ENCODE peak calls at places on chromosomes 3 and 15, in nine cellular contexts. S is fibroblast of pulmonary artery, N is Calu3, Y is GM10248, P is spleen, R is AG04450, I is cardiac fibroblast, C is lung, V is OCI-LY7. H is an unnamed sample.

GRCh38 chr3:106631378-106632083 is 745.7 kb upstream of the CCDC54 start:
- DNase-seq in S (no peak), P (no peak), I (no peak), Y (no peak), C (peak), V (no peak), N (no peak), R (no peak), H (no peak)

GRCh38 chr3:12984023-12984823 is 89.0 kb downstream of the IQSEC1 start:
- DNase-seq in V (peak), Y (peak), R (no peak), I (peak), S (peak), P (no peak), N (peak), C (peak), H (no peak)

GRCh38 chr15:70584838-70585706 is 178.3 kb downstream of the UACA start:
- DNase-seq in N (peak), Y (no peak), P (peak), S (no peak), V (no peak), R (no peak), I (no peak), C (no peak), H (no peak)

GRCh38 chr3:36843065-36844051 is 79.0 kb upstream of the DCLK3 start:
- DNase-seq in C (no peak), N (peak), P (no peak), I (peak), Y (peak), S (peak), V (peak), R (no peak), H (no peak)

GRCh38 chr3:55247666-55248065 is 239.4 kb downstream of the WNT5A start:
- DNase-seq in R (no peak), I (no peak), N (no peak), V (no peak), P (no peak), Y (no peak), S (no peak), C (no peak), H (no peak)

GRCh38 chr15:69064649-69065048 is 50.2 kb downstream of the NOX5 start:
- DNase-seq in C (no peak), P (no peak), I (no peak), R (no peak), N (no peak), Y (no peak), S (no peak), V (no peak), H (no peak)

GRCh38 chr15:82649226-82649999 is 2.2 kb upstream of the CPEB1 start:
- DNase-seq in R (no peak), Y (no peak), N (no peak), P (no peak), C (no peak), S (no peak), I (no peak), V (no peak), H (no peak)

GRCh38 chr3:194204036-194204792 is 68.3 kb downstream of the HES1 start:
- DNase-seq in N (peak), S (no peak), V (no peak), I (no peak), Y (peak), R (no peak), C (no peak), P (no peak), H (no peak)

GRCh38 chr3:43867673-43868072 is 176.9 kb downstream of the ABHD5 start:
- DNase-seq in I (peak), V (no peak), S (peak), P (peak), R (peak), C (no peak), N (no peak), Y (no peak), H (peak)

GRCh38 chr15:31510003-31510402 is 183.4 kb downstream of the KLF13 start:
- DNase-seq in V (no peak), S (no peak), N (no peak), P (no peak), C (peak), I (no peak), Y (no peak), R (no peak), H (no peak)

GRCh38 chr3:38046821-38047220 is 7.8 kb downstream of the DLEC1 start:
- DNase-seq in Y (no peak), S (no peak), R (no peak), I (no peak), V (no peak), P (no peak), N (no peak), C (no peak), H (no peak)

GRCh38 chr3:122760457-122761271 is 33.0 kb downstream of the HSPBAP1 start:
- DNase-seq in R (no peak), N (peak), S (peak), I (peak), P (no peak), V (no peak), C (no peak), Y (no peak), H (no peak)

GRCh38 chr15:67501177-67501835 is 19.6 kb upstream of the C15orf61 start:
- DNase-seq in N (no peak), P (no peak), V (peak), S (peak), I (peak), Y (peak), R (no peak), C (no peak), H (no peak)

GRCh38 chr3:103499132-103499885 is 1064.5 kb downstream of the ZPLD1 start:
- DNase-seq in V (no peak), R (peak), Y (no peak), P (no peak), S (peak), N (no peak), C (no peak), I (peak), H (peak)

GRCh38 chr15:61736792-61737191 is 323.5 kb downstream of the VPS13C start:
- DNase-seq in I (no peak), C (no peak), S (no peak), V (peak), N (no peak), R (no peak), Y (no peak), P (no peak), H (no peak)

GRCh38 chr3:141448606-141449216 is 38.1 kb upstream of the RASA2 start:
- DNase-seq in C (no peak), P (no peak), V (no peak), N (no peak), Y (no peak), I (peak), S (peak), R (no peak), H (no peak)

GRCh38 chr15:77685082-77685815 is 52.5 kb upstream of the LINGO1 start:
- DNase-seq in V (no peak), S (no peak), I (no peak), R (no peak), Y (no peak), C (no peak), P (no peak), N (no peak), H (no peak)

GRCh38 chr15:60328852-60329443 is 68.8 kb downstream of the ANXA2 start:
- DNase-seq in R (no peak), V (peak), S (peak), C (no peak), Y (no peak), I (peak), N (peak), P (no peak), H (no peak)

GRCh38 chr15:61034793-61035710 is 194.1 kb downstream of the RORA start:
- DNase-seq in R (no peak), S (peak), V (no peak), C (no peak), I (peak), Y (no peak), N (no peak), P (no peak), H (no peak)

GRCh38 chr3:189169728-189170127 is 2.0 kb upstream of the TPRG1 start:
- DNase-seq in R (no peak), I (no peak), C (peak), P (no peak), Y (no peak), N (no peak), S (no peak), V (peak), H (no peak)
- TF ChIP-seq CTCF in R (peak), I (peak), C (no peak), P (no peak), Y (no peak), N (no peak), S (no peak), V (peak), H (no peak)

GRCh38 chr3:119323401-119324107 is 29.4 kb downstream of the ARHGAP31 start:
- DNase-seq in C (no peak), Y (no peak), V (no peak), I (peak), S (no peak), N (peak), R (no peak), P (peak), H (no peak)

GRCh38 chr3:119319311-119319710 is 25.1 kb downstream of the ARHGAP31 start:
- DNase-seq in S (no peak), P (no peak), R (no peak), C (no peak), I (no peak), V (no peak), N (no peak), Y (no peak), H (no peak)

GRCh38 chr3:119324899-119325298 is 30.7 kb downstream of the ARHGAP31 start:
- DNase-seq in Y (no peak), C (no peak), I (no peak), S (no peak), V (no peak), P (no peak), R (no peak), N (no peak), H (no peak)

GRCh38 chr3:119322021-119322522 is 27.9 kb downstream of the ARHGAP31 start:
- DNase-seq in Y (no peak), R (no peak), N (no peak), V (no peak), S (peak), I (peak), P (no peak), C (no peak), H (no peak)

DNA sequence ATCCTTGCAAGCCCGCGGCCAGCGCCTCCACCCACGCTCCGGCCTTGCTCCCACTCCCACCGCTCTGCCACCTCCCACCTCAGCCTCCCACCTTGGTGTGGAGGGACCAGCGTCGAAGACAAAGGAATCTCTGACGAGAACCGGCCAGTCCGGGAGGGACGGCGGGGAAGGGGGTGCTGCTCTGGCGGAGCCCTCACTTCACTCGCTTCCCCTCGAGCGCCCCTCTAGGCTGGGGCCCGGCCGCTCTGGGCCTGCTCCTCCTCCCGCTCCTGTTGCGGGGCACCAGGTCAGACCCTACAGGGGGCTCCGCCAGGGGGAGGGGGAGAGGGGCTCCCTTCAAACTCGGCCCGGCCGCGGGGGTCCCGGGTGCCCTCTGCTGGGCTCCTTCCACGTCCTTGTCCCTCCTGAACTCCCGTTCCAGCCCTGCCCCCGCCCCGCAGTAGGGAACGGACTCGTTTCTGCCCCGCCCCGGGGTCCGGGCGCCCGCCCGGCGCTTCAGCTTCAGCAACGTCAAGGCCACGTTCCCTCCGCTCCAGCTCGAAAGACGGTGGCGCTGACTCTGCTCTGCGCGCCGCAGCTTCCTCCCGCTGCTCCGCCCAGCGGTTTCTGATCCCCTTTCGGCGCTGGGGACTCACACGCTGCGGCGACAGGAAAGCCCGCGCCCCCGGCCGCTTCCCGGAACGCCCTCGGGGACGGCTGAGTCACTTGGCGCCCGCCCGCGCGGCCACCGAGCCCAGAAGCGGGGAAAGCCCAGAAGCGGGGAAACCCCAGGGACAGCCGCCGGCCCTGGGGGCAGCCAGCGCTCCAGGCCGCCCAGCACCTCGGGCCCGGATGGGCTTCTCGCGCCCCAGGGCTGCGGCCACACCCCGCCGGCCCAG is 28.6 kb downstream of the ARHGAP31 start:
- DNase-seq in P (peak), C (peak), N (peak), S (peak), Y (peak), R (no peak), I (peak), V (peak), H (no peak)
- TF ChIP-seq CTCF in P (no peak), C (no peak), N (no peak), S (no peak), Y (no peak), R (no peak), I (no peak), V (no peak), H (peak)

GRCh38 chr3:42438193-42438592 is 27.8 kb upstream of the LYZL4 start:
- DNase-seq in I (no peak), V (no peak), P (no peak), Y (no peak), R (no peak), N (no peak), C (no peak), S (no peak), H (no peak)

GRCh38 chr3:42431099-42431498 is 20.7 kb upstream of the LYZL4 start:
- DNase-seq in C (no peak), S (no peak), Y (no peak), N (no peak), I (no peak), R (no peak), V (no peak), P (no peak), H (no peak)

GRCh38 chr3:42428830-42429229 is 18.4 kb upstream of the LYZL4 start:
- DNase-seq in S (no peak), I (no peak), C (no peak), V (no peak), N (no peak), Y (no peak), P (no peak), R (no peak), H (no peak)

DNA sequence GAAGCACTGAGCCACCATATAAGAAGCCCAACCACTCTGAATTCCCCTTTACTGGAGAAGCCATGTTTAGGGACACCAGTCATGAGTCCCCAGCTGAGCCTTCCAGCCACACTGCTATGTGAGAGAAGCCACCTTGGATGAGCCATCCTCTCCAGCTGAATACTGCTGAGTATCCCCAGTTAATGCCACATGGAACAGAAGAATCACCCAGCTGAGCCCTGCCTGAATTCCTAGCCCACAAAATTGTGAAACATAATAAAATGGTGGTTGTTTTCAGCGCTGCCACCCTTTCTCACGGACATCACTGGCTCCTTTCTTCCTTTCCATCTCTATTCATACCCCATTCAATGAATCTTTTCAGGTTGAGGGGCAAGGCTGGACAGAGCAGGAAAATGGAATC is 22.1 kb upstream of the LYZL4 start:
- DNase-seq in C (no peak), R (no peak), Y (no peak), N (no peak), V (no peak), P (no peak), I (no peak), S (no peak), H (no peak)
- TF ChIP-seq CTCF in C (no peak), R (no peak), Y (no peak), N (no peak), V (no peak), P (no peak), I (no peak), S (no peak), H (no peak)

GRCh38 chr3:179068779-179069530 is 2.7 kb downstream of the ZMAT3 start:
- DNase-seq in R (no peak), S (peak), V (peak), I (peak), P (no peak), N (peak), C (no peak), Y (no peak), H (no peak)
- TF ChIP-seq CTCF in R (peak), S (peak), V (peak), I (peak), P (no peak), N (peak), C (no peak), Y (peak), H (peak)

DNA sequence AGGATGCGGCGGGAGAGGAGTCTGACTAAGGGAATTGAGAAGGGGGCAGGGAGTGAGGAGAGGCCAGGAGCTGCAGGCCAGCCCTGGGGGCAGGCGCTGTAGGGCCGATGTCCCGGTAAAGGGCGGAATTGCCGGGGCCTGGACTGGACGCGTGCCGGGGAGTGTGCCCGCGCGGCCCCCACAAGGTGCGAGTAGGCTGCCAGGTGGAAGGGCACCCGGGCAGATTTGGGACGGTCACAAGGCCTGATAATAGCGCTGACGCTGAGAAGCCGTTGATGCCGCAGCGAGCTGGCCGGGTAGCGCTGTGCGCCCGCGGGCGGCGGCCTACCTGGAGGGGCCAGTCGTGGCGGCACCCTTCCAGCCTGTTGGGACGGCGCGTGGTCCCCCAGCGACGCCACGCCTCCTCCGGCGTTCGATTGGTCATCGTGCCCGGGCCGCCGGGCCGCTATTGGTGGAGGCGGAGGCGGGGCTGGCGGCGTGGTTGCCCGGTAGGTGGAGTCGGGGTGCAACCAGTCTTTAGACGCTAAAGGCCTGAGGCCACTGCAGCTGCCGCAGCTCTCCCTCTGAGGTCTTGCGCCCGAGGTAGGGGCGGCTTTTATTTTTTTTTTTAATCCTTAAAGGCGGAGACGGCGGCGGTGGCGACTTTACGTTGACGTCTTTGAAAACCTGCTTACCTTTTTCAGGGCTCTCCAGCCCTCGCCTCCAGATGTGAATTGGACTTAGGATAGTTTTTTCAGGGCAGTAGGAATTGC is 919 bp downstream of the SLC25A38 start:
- DNase-seq in Y (peak), I (peak), S (peak), R (peak), V (peak), N (peak), P (peak), C (peak), H (peak)
- TF ChIP-seq CTCF in Y (no peak), I (no peak), S (no peak), R (no peak), V (peak), N (no peak), P (no peak), C (peak), H (peak)

GRCh38 chr15:45794304-45794703 is 159.5 kb downstream of the SQOR start:
- DNase-seq in P (no peak), Y (no peak), I (no peak), C (no peak), N (no peak), V (no peak), S (no peak), R (no peak), H (no peak)

GRCh38 chr15:45796433-45796832 is 161.6 kb downstream of the SQOR start:
- DNase-seq in P (no peak), V (no peak), S (no peak), I (no peak), Y (no peak), R (no peak), N (no peak), C (no peak), H (no peak)

GRCh38 chr15:45794768-45795486 is 160.1 kb downstream of the SQOR start:
- DNase-seq in R (no peak), C (no peak), I (no peak), S (no peak), V (no peak), P (no peak), Y (no peak), N (no peak), H (no peak)

GRCh38 chr15:45799508-45799907 is 164.7 kb downstream of the SQOR start:
- DNase-seq in I (no peak), C (no peak), P (no peak), R (no peak), N (no peak), S (no peak), V (peak), Y (no peak), H (no peak)

DNA sequence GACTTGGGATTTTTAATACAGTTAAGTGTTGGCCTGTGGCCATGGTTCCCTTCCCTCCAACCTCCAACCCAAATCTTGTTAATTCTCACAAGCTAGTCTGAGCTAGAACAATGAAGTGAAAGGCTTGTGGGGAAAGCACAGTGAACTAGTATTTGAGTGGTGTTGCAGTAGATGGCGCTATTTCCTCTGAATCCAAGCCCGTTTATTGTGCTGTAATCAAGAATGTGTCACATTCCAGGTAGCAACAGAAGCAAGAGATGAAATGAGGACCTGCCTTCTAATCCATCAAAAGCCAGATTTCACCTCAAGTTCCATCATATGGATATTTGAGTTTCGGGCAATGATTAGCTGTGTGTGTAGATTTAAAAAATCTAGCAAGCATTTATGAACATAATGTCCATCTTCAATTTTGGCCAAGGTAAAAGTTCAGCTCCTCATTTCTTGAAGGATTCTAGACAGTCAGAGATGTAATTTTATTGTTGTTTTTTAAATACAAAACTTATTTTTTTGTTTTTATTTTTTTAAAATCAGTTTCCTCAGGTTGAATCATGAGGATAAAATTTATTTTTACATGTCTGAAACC is 160.7 kb downstream of the SQOR start:
- DNase-seq in P (no peak), Y (no peak), R (no peak), S (peak), I (peak), V (peak), N (peak), C (peak), H (no peak)
- TF ChIP-seq CTCF in P (no peak), Y (peak), R (peak), S (peak), I (peak), V (peak), N (peak), C (peak), H (peak)